ENCODE peak calls at places on chromosomes 5 and 9, in seven cellular contexts. J is tibial nerve; Z is colonic mucosa; D is CD4-positive, CD25-positive, alpha-beta regulatory T cell; L is naive thymus-derived CD4-positive, alpha-beta T cell; N is Peyer's patch; O is uterus. Y is an unnamed sample.

GRCh38 chr5:79829260-79829659 is 139.6 kb downstream of the CMYA5 start:
- DNase-seq in J (no peak), Z (no peak), D (peak; percentile 10), L (no peak), N (no peak), O (no peak), Y (peak; percentile 41)

GRCh38 chr9:72557549-72557948 is 36.1 kb downstream of the TMC1 start:
- DNase-seq in J (no peak), Z (no peak), D (peak; percentile 56), L (no peak), N (peak; percentile 52), O (peak; percentile 57), Y (peak; percentile 31)

GRCh38 chr9:111036068-111036789 is 2.0 kb downstream of the LPAR1 start:
- DNase-seq in J (peak; percentile 73), Z (peak; percentile 85), D (no peak), L (no peak), N (peak; percentile 85), O (peak; percentile 57), Y (peak; percentile 26)

GRCh38 chr9:75889977-75890540 is 414 bp upstream of the PCSK5 start:
- DNase-seq in J (peak; percentile 62), Z (peak; percentile 62), D (no peak), L (no peak), N (peak; percentile 68), O (peak; percentile 65), Y (no peak)

GRCh38 chr5:159704160-159704559 is 212.1 kb upstream of the ADRA1B start:
- DNase-seq in J (no peak), Z (no peak), D (no peak), L (no peak), N (no peak), O (no peak), Y (no peak)

GRCh38 chr9:37509536-37509935 is 23.8 kb downstream of the POLR1E start:
- DNase-seq in J (no peak), Z (no peak), D (no peak), L (no peak), N (no peak), O (no peak), Y (no peak)

GRCh38 chr5:172548981-172549707 is 91.9 kb upstream of the NEURL1B start:
- DNase-seq in J (no peak), Z (no peak), D (no peak), L (no peak), N (no peak), O (no peak), Y (no peak)

GRCh38 chr5:132501961-132502931 is 11.7 kb upstream of the IRF1 start:
- DNase-seq in J (no peak), Z (peak; percentile 58), D (no peak), L (no peak), N (peak; percentile 75), O (no peak), Y (no peak)

GRCh38 chr9:71642043-71642442 is 126.3 kb downstream of the CEMIP2 start:
- DNase-seq in J (no peak), Z (no peak), D (no peak), L (no peak), N (no peak), O (no peak), Y (no peak)

GRCh38 chr5:96408276-96408777 is 24.7 kb downstream of the PCSK1 start:
- DNase-seq in J (no peak), Z (no peak), D (no peak), L (no peak), N (no peak), O (no peak), Y (no peak)

GRCh38 chr9:113906411-113907110 is 30.5 kb downstream of the ZNF618 start:
- DNase-seq in J (no peak), Z (no peak), D (no peak), L (no peak), N (no peak), O (no peak), Y (no peak)

GRCh38 chr9:89686134-89686533 is 81.3 kb downstream of the GADD45G start:
- DNase-seq in J (no peak), Z (peak; percentile 46), D (no peak), L (no peak), N (no peak), O (no peak), Y (no peak)

GRCh38 chr9:87793292-87793691 is 67.4 kb downstream of the CTSL start:
- DNase-seq in J (peak; percentile 48), Z (no peak), D (no peak), L (no peak), N (no peak), O (no peak), Y (no peak)

GRCh38 chr9:75812139-75812538 is 78.3 kb upstream of the PCSK5 start:
- DNase-seq in J (no peak), Z (no peak), D (no peak), L (no peak), N (no peak), O (no peak), Y (no peak)

GRCh38 chr5:68894673-68895072 is 199.1 kb upstream of the SLC30A5 start:
- DNase-seq in J (no peak), Z (no peak), D (peak; percentile 4), L (peak; percentile 9), N (no peak), O (no peak), Y (no peak)

GRCh38 chr9:85978496-85978895 is 37.5 kb downstream of the NAA35 start:
- DNase-seq in J (no peak), Z (no peak), D (no peak), L (no peak), N (no peak), O (no peak), Y (no peak)

GRCh38 chr5:147411612-147412310 is 98.1 kb downstream of the DPYSL3 start:
- DNase-seq in J (no peak), Z (no peak), D (no peak), L (no peak), N (no peak), O (no peak), Y (no peak)
- H3K36me3 ChIP-seq in J (peaks cover 40% of the 10 kb centered on the region), Z (no peaks in the 10 kb centered on the region), D (no peaks in the 10 kb centered on the region), L (no peaks in the 10 kb centered on the region), N (no peaks in the 10 kb centered on the region), O (no peaks in the 10 kb centered on the region), Y (no peaks in the 10 kb centered on the region)

DNA sequence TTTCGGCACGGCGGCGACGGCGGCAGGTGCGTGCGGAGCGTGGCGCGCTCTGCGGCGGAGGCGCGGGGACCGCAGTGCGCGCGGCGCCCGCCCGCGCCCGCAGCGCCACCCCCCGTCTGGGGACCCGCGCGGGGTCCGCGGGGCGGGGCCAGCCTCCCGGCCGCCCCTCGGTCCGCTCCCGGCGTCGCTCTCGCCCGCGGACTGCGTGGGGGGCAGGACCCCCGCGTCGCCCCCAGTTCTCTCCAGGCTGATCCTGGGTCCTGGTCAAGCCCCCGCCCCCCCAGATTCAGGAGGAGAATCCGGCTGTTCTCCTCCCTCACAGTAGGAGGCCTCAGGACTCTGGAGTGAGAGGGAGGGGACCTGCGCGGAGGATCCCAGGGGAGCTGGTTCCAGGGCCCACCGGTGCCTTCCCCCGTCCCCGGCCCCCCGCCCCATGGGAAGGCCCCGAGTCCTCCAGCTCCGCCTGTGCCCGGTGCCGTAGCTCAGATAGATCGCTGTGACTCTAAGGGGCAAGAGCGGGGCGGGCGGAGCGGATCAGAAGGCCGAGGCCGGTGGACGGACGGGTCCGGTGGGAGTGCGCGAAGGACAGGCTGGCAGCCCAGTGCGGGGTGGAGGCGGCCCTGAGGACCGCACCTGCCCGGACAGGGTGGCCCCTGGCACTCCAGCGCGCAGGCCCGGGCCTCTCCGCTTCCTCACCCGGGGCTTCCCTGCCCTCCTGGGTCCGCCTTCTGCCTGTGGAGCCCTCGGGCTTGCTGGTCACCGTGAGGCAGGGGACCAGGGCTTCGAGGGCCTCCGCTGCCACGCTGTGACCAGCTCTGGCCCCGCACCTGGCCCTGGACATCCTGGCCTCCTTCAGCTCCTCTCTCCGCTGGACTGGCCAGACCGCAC is at the start of gene RNF208:
- DNase-seq in J (no peak), Z (peak; percentile 54), D (no peak), L (no peak), N (no peak), O (no peak), Y (peak; percentile 64)
- H3K4me3 ChIP-seq in J (peak within 1 kb of the TSS; percentile 88), Z (peak within 1 kb of the TSS; percentile 70), D (no peak within 1 kb of the TSS), L (peak within 1 kb of the TSS; percentile 69), N (peak within 1 kb of the TSS; percentile 81), O (peak within 1 kb of the TSS; percentile 58), Y (peak within 1 kb of the TSS; percentile 84)

GRCh38 chr9:116671605-116672004 is 15.5 kb upstream of the TRIM32 start:
- DNase-seq in J (no peak), Z (no peak), D (no peak), L (no peak), N (no peak), O (no peak), Y (no peak)

GRCh38 chr9:116673375-116673774 is 13.7 kb upstream of the TRIM32 start:
- DNase-seq in J (no peak), Z (no peak), D (no peak), L (no peak), N (no peak), O (no peak), Y (peak; percentile 34)

GRCh38 chr9:116669296-116669695 is 17.8 kb upstream of the TRIM32 start:
- DNase-seq in J (no peak), Z (no peak), D (no peak), L (no peak), N (no peak), O (no peak), Y (peak; percentile 51)

GRCh38 chr9:116674210-116674980 is 12.7 kb upstream of the TRIM32 start:
- DNase-seq in J (no peak), Z (no peak), D (no peak), L (no peak), N (no peak), O (no peak), Y (no peak)
- H3K9me3 ChIP-seq in J (no peaks in the 10 kb centered on the region), Z (no peaks in the 10 kb centered on the region), D (peaks cover 16% of the 10 kb centered on the region), L (no peaks in the 10 kb centered on the region), N (no peaks in the 10 kb centered on the region), O (no peaks in the 10 kb centered on the region), Y (no peaks in the 10 kb centered on the region)

GRCh38 chr5:107570805-107571531 is 99.8 kb downstream of the EFNA5 start:
- DNase-seq in J (no peak), Z (peak; percentile 61), D (peak; percentile 38), L (no peak), N (peak; percentile 59), O (no peak), Y (no peak)

GRCh38 chr5:107576155-107576554 is 94.6 kb downstream of the EFNA5 start:
- DNase-seq in J (no peak), Z (no peak), D (no peak), L (no peak), N (no peak), O (no peak), Y (no peak)

GRCh38 chr5:107571621-107572489 is 98.9 kb downstream of the EFNA5 start:
- DNase-seq in J (peak; percentile 99), Z (peak; percentile 97), D (peak; percentile 83), L (peak; percentile 59), N (peak; percentile 96), O (peak; percentile 88), Y (peak; percentile 98)

GRCh38 chr5:107576736-107577440 is 93.8 kb downstream of the EFNA5 start:
- DNase-seq in J (no peak), Z (no peak), D (no peak), L (no peak), N (no peak), O (no peak), Y (peak; percentile 45)

DNA sequence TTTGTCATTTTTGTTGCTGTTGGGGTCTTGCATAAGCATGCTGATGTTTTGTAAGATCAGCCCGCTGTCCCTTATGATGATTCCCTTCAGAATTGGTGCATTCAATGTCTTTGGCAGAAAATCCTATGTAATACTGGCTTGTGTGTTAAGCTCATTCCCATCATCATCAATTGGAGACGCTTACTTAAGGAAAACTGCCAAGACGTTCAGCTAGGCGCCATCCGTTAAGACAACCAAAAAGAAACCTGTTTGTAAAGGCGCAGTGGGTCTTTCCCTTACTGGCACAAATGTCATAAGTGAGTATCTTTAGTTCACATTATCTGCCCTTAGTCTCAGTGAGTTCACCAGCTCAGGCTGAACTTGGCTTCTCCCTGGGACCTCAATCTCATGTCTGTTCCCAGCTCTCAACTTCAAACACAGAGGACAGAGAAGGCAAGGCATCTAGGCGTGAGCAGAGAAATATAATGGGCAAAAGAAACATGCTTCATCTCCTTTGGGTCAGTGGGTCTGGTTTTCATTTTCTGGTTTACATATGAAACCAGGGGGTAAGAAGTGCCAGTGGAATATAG is 97.9 kb downstream of the EFNA5 start:
- DNase-seq in J (no peak), Z (no peak), D (no peak), L (no peak), N (no peak), O (no peak), Y (no peak)
- H3K36me3 ChIP-seq in J (no peaks in the 10 kb centered on the region), Z (no peaks in the 10 kb centered on the region), D (no peaks in the 10 kb centered on the region), L (no peaks in the 10 kb centered on the region), N (no peaks in the 10 kb centered on the region), O (no peaks in the 10 kb centered on the region), Y (no peaks in the 10 kb centered on the region)

Y was measured in HAP-1.